ENCODE peak calls at places on chromosome 14, in four cellular contexts. D, K, Z and J are unnamed samples.

GRCh38 chr14:101957406-101958234 is 6.8 kb upstream of the DYNC1H1 start:
- DNase-seq in D (no peak), K (no peak), Z (no peak), J (no peak)

GRCh38 chr14:74568896-74569295 is 43.1 kb downstream of the LTBP2 start:
- DNase-seq in D (no peak), K (peak), Z (peak), J (no peak)

GRCh38 chr14:105015242-105015641 is 5.6 kb downstream of the CDCA4 start:
- DNase-seq in D (no peak), K (no peak), Z (no peak), J (no peak)

GRCh38 chr14:89266754-89267153 is 150.3 kb downstream of the FOXN3 start:
- DNase-seq in D (peak), K (no peak), Z (no peak), J (peak)

GRCh38 chr14:26132061-26132460 is 465.8 kb downstream of the NOVA1 start:
- DNase-seq in D (peak), K (no peak), Z (no peak), J (no peak)

GRCh38 chr14:56944397-56944796 is 134.1 kb upstream of the OTX2 start:
- DNase-seq in D (no peak), K (no peak), Z (no peak), J (no peak)

GRCh38 chr14:23816371-23816770 is 137.2 kb upstream of the DHRS4 start:
- DNase-seq in D (no peak), K (no peak), Z (no peak), J (no peak)

GRCh38 chr14:74932401-74932901 is 9.4 kb upstream of the RPS6KL1 start:
- DNase-seq in D (peak), K (no peak), Z (peak), J (no peak)

GRCh38 chr14:52268191-52269061 is 928 bp downstream of the PTGDR start:
- DNase-seq in D (no peak), K (peak), Z (no peak), J (no peak)

GRCh38 chr14:69845787-69846186 is 33.4 kb upstream of the SMOC1 start:
- DNase-seq in D (peak), K (no peak), Z (no peak), J (no peak)